ENCODE peak calls at places on chromosome 10, in four cellular contexts. G is fibroblast of the conjunctiva; H is fibroblast of pulmonary artery; L is activated T-helper 1 cell treated with anti-CD3 and anti-CD28 coated beads, Interleukin-2, amount 50 U/mL, for 16 hours. Q is an unnamed sample.

GRCh38 chr10:101062231-101063161 is 707 bp downstream of the KAZALD1 start:
- DNase-seq in H (peak), L (no peak), G (no peak), Q (no peak)

GRCh38 chr10:81949283-81949682 is 74.3 kb downstream of the NRG3 start:
- DNase-seq in H (no peak), G (no peak), L (no peak), Q (no peak)

GRCh38 chr10:19168584-19168983 is 120.0 kb downstream of the MALRD1 start:
- DNase-seq in H (no peak), G (no peak), L (no peak), Q (no peak)

GRCh38 chr10:113240736-113241135 is 290.7 kb downstream of the TCF7L2 start:
- DNase-seq in H (no peak), G (no peak), L (no peak), Q (no peak)

GRCh38 chr10:126569513-126570447 is 100.7 kb downstream of the C10orf90 start:
- DNase-seq in L (no peak), G (peak), H (peak), Q (no peak)

GRCh38 chr10:110681023-110681681 is 37.0 kb downstream of the RBM20 start:
- DNase-seq in H (peak), L (no peak), G (no peak), Q (no peak)

GRCh38 chr10:34333513-34333912 is 481.6 kb downstream of the PARD3 start:
- DNase-seq in L (no peak), G (peak), H (peak), Q (no peak)

GRCh38 chr10:91196268-91197043 is 24.0 kb upstream of the PCGF5 start:
- DNase-seq in L (no peak), H (no peak), G (no peak), Q (no peak)

GRCh38 chr10:69994262-69994661 is 58.4 kb upstream of the MACROH2A2 start:
- DNase-seq in L (no peak), G (peak), H (peak), Q (no peak)

GRCh38 chr10:48990226-48990625 is 50.6 kb upstream of the LRRC18 start:
- DNase-seq in H (no peak), L (no peak), G (no peak), Q (no peak)

GRCh38 chr10:98446121-98446655 is 547 bp downstream of the HPS1 start:
- DNase-seq in G (peak), H (peak), L (no peak), Q (no peak)

GRCh38 chr10:86261933-86262665 is 104.5 kb downstream of the GRID1 start:
- DNase-seq in G (no peak), L (no peak), H (no peak), Q (peak)

GRCh38 chr10:20839141-20839540 is 58.0 kb downstream of the NEBL start:
- DNase-seq in H (no peak), G (no peak), L (no peak), Q (no peak)

GRCh38 chr10:35821339-35821911 is 179.3 kb upstream of the FZD8 start:
- DNase-seq in G (no peak), L (no peak), H (peak), Q (no peak)

GRCh38 chr10:102645388-102645740 is 1.1 kb downstream of the TRIM8 start:
- DNase-seq in H (peak), L (peak), G (no peak), Q (peak)

GRCh38 chr10:124701435-124701834 is 42.7 kb downstream of the FAM53B start:
- DNase-seq in G (peak), H (peak), L (no peak), Q (no peak)

GRCh38 chr10:95421782-95422181 is 131.0 kb upstream of the PDLIM1 start:
- DNase-seq in H (no peak), L (no peak), G (no peak), Q (no peak)

GRCh38 chr10:119323085-119323670 is 115.8 kb downstream of the GRK5 start:
- DNase-seq in L (no peak), H (no peak), G (no peak), Q (no peak)

GRCh38 chr10:49109669-49110335 is 5.5 kb downstream of the VSTM4 start:
- DNase-seq in H (no peak), L (no peak), G (peak), Q (no peak)

GRCh38 chr10:89522463-89522862 is 12.9 kb downstream of the SLC16A12 start:
- DNase-seq in L (no peak), G (no peak), H (peak), Q (no peak)

GRCh38 chr10:70476249-70477035 is 2.1 kb upstream of the PALD1 start:
- DNase-seq in G (no peak), H (no peak), L (no peak), Q (no peak)

Q was measured in breast epithelium.